ENCODE peak calls at places on chromosomes 3 and 15, in seven cellular contexts. P, L, U, F, M, O and R are unnamed samples.

GRCh38 chr3:9548991-9549390 is 4.6 kb downstream of the LHFPL4 start:
- DNase-seq in P (no peak), L (no peak), U (no peak), F (no peak), M (no peak), O (no peak), R (no peak)

GRCh38 chr3:46713898-46714552 is 3.6 kb downstream of the PRSS50 start:
- DNase-seq in P (peak), L (peak), U (no peak), F (no peak), M (no peak), O (peak), R (no peak)

GRCh38 chr3:139894638-139894989 is 40.4 kb upstream of the CLSTN2 start:
- DNase-seq in P (peak), L (peak), U (no peak), F (no peak), M (no peak), O (no peak), R (no peak)

GRCh38 chr3:64187065-64187959 is 38.0 kb downstream of the PRICKLE2 start:
- DNase-seq in P (peak), L (peak), U (no peak), F (peak), M (no peak), O (no peak), R (no peak)

GRCh38 chr3:163971861-163972260 is 1106.4 kb downstream of the SI start:
- DNase-seq in P (no peak), L (no peak), U (no peak), F (no peak), M (no peak), O (no peak), R (no peak)

GRCh38 chr3:11364181-11364580 is 92.0 kb downstream of the ATG7 start:
- DNase-seq in P (no peak), L (no peak), U (no peak), F (no peak), M (no peak), O (no peak), R (no peak)

GRCh38 chr3:183279371-183279770 is 26.3 kb downstream of the B3GNT5 start:
- DNase-seq in P (no peak), L (no peak), U (no peak), F (no peak), M (no peak), O (no peak), R (no peak)

GRCh38 chr3:38805765-38806386 is 10.1 kb downstream of the SCN10A start:
- DNase-seq in P (no peak), L (peak), U (peak), F (peak), M (peak), O (no peak), R (peak)

GRCh38 chr3:15152166-15152565 is 53.2 kb upstream of the RBSN start:
- DNase-seq in P (no peak), L (no peak), U (no peak), F (no peak), M (no peak), O (no peak), R (no peak)

GRCh38 chr15:88080616-88081015 is 175.9 kb downstream of the NTRK3 start:
- DNase-seq in P (no peak), L (no peak), U (no peak), F (no peak), M (no peak), O (no peak), R (no peak)

GRCh38 chr3:139601191-139601961 is 61.8 kb upstream of the RBP1 start:
- DNase-seq in P (no peak), L (no peak), U (no peak), F (no peak), M (no peak), O (no peak), R (no peak)

GRCh38 chr3:41041457-41041856 is 157.8 kb upstream of the CTNNB1 start:
- DNase-seq in P (no peak), L (no peak), U (no peak), F (no peak), M (no peak), O (no peak), R (no peak)

GRCh38 chr3:114417265-114417664 is 123.4 kb downstream of the TIGIT start:
- DNase-seq in P (no peak), L (no peak), U (no peak), F (no peak), M (no peak), O (no peak), R (no peak)

GRCh38 chr3:72997421-72997961 is 880 bp downstream of the PPP4R2 start:
- DNase-seq in P (no peak), L (peak), U (peak), F (no peak), M (no peak), O (no peak), R (peak)

GRCh38 chr3:126945891-126946290 is 37.0 kb upstream of the PLXNA1 start:
- DNase-seq in P (no peak), L (no peak), U (no peak), F (no peak), M (no peak), O (no peak), R (no peak)

GRCh38 chr3:162390891-162391290 is 894.3 kb downstream of the OTOL1 start:
- DNase-seq in P (no peak), L (no peak), U (no peak), F (peak), M (no peak), O (no peak), R (no peak)

GRCh38 chr3:143330316-143330868 is 210.8 kb downstream of the CHST2 start:
- DNase-seq in P (no peak), L (no peak), U (no peak), F (no peak), M (no peak), O (no peak), R (no peak)

GRCh38 chr3:124745756-124746155 is 15.5 kb downstream of the UMPS start:
- DNase-seq in P (no peak), L (no peak), U (no peak), F (no peak), M (no peak), O (no peak), R (no peak)

GRCh38 chr3:190265795-190266194 is 56.5 kb downstream of the CLDN1 start:
- DNase-seq in P (no peak), L (no peak), U (no peak), F (no peak), M (no peak), O (no peak), R (no peak)

GRCh38 chr3:100384735-100385134 is 16.2 kb downstream of the TOMM70 start:
- DNase-seq in P (no peak), L (no peak), U (no peak), F (peak), M (no peak), O (no peak), R (no peak)

GRCh38 chr15:57305009-57305408 is 71.3 kb upstream of the CGNL1 start:
- DNase-seq in P (no peak), L (no peak), U (no peak), F (no peak), M (no peak), O (no peak), R (no peak)

GRCh38 chr3:19934098-19934566 is at the start of gene EFHB:
- DNase-seq in P (no peak), L (peak), U (no peak), F (no peak), M (no peak), O (no peak), R (peak)

GRCh38 chr3:186421946-186422345 is 59.9 kb upstream of the DGKG start:
- DNase-seq in P (no peak), L (no peak), U (no peak), F (no peak), M (no peak), O (no peak), R (no peak)

GRCh38 chr3:186427627-186428026 is 65.6 kb upstream of the DGKG start:
- DNase-seq in P (peak), L (no peak), U (no peak), F (no peak), M (no peak), O (no peak), R (no peak)

DNA sequence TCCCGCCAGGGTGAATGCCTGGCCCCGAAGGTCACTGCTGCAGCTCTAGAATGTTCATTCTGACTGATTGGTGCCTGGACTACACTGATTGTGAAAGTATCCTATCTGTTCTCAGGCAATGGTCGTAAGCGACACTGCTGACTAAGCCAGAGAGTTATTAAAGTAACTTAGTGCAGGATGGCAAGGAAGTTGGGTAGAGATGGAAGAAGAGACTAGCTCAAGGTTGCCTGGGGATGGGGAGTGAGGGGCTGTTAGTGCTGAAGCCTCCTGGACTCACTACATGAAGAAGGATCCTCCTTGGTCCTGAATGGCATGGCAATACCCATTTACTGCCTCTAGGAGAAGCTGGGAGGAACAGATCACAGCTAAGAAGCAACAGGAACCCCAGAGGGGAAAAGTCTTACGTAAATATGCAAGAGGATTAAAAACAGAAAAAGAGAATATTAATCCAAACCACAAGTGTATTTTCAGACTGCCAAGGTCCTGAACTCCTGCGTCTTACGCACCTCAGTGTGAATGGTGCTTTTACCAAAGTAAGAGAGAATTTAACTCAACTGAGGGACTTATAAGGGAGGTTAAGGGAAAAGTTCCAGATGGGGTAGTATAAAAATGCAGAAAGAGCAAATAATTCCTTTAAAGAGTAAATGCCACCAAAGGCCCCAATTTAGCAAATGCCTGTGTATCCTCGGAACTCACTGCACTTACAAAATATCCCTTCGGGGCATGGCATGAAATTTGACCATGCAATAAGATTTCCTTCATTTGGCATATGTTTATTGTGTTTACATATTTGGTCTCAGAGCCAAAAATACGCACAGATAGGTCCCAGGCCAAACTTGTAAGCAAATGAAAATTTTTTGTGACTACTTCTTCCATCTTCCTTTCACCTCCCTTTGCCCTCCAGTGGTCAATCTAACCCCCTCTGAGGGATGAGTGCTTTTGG is 64.0 kb upstream of the DGKG start:
- DNase-seq in P (no peak), L (no peak), U (no peak), F (peak), M (no peak), O (no peak), R (no peak)
- TF ChIP-seq CTCF in P (peak), L (peak), U (peak), F (peak), M (peak), O (no peak), R (no peak)

GRCh38 chr3:58572013-58572633 is 5.1 kb downstream of the FAM107A start:
- DNase-seq in P (no peak), L (no peak), U (no peak), F (no peak), M (no peak), O (no peak), R (no peak)
- TF ChIP-seq CTCF in P (no peak), L (no peak), U (no peak), F (no peak), M (no peak), O (no peak), R (no peak)

DNA sequence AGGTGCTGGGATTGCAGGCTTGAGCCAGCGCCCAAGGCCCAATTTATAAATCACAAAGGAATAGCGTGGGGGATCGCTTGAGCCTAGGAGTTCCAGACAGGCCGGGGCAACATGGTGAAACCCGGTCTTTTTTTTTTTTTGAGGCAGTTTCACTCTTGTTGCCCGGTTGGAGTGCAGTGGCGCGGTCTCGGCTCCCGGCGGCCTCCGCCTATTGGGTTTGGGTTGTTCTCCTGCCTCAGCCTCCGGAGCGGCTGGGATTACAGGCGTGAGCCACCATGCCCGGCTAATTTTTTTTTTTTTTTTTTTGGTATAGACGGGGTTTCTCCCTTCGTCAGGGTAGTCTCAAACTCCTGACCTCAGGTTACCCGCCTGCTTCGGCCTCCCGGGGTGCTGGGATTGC is 65.0 kb downstream of the GOLGA6L7 start:
- DNase-seq in P (no peak), L (no peak), U (no peak), F (no peak), M (no peak), O (no peak), R (no peak)
- TF ChIP-seq CTCF in P (no peak), L (no peak), U (no peak), F (no peak), M (no peak), O (no peak), R (no peak)

GRCh38 chr15:73867956-73868355 is 5.4 kb upstream of the TBC1D21 start:
- DNase-seq in P (no peak), L (peak), U (no peak), F (no peak), M (no peak), O (no peak), R (no peak)

GRCh38 chr15:73866481-73866880 is 6.9 kb upstream of the TBC1D21 start:
- DNase-seq in P (no peak), L (no peak), U (no peak), F (no peak), M (no peak), O (no peak), R (no peak)

GRCh38 chr15:73865904-73866303 is 7.5 kb upstream of the TBC1D21 start:
- DNase-seq in P (no peak), L (no peak), U (no peak), F (no peak), M (no peak), O (no peak), R (no peak)

GRCh38 chr15:73867426-73867825 is 5.9 kb upstream of the TBC1D21 start:
- DNase-seq in P (no peak), L (no peak), U (no peak), F (no peak), M (no peak), O (no peak), R (no peak)

GRCh38 chr15:73866881-73867410 is 6.4 kb upstream of the TBC1D21 start:
- DNase-seq in P (no peak), L (no peak), U (no peak), F (no peak), M (no peak), O (no peak), R (no peak)
- TF ChIP-seq CTCF in P (peak), L (no peak), U (peak), F (no peak), M (peak), O (no peak), R (no peak)

DNA sequence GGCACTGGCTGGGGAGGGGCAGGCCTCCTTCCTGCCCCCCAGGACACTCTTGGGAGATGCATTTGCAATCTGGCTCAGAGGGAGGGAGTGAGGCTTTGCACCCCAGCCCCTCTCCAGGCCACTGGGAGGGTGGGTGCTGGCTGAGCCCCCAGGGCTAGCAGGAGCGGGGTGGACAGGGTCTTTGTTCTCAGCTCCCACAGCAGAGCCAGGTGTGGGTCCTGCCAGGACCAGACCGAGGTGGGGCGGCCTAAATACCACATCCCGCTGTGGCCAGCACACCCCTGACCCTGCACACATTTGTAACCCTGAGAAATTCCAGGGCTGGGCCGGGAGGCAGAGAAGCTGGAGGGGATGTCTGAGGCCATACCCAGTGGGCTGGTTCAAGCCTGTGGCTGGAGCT is 41.0 kb downstream of the STARD5 start:
- DNase-seq in P (no peak), L (no peak), U (no peak), F (no peak), M (no peak), O (no peak), R (no peak)
- TF ChIP-seq CTCF in P (no peak), L (no peak), U (no peak), F (no peak), M (no peak), O (no peak), R (no peak)